ENCODE peak calls at places on chromosomes 1 and 21, in seven cellular contexts. One of them, this sample, is unnamed.

GRCh38 chr1:102851616-102852015 is 256.7 kb downstream of the COL11A1 start:
- DNase-seq in Panc1: no peak
- DNase-seq in AG09309: no peak
- DNase-seq in testis: no peak
- DNase-seq in A549: no peak
- DNase-seq in tibial nerve: no peak
- DNase-seq in fibroblast of mammary gland: no peak
- DNase-seq in this sample: no peak

GRCh38 chr1:3858231-3858981 is 1.1 kb downstream of the DFFB start:
- DNase-seq in A549: no peak
- DNase-seq in fibroblast of mammary gland: peak; percentile 28
- DNase-seq in tibial nerve: no peak
- DNase-seq in testis: no peak
- DNase-seq in AG09309: peak; percentile 3
- DNase-seq in Panc1: no peak
- DNase-seq in this sample: peak; percentile 21

GRCh38 chr1:246063013-246063616 is 444.0 kb downstream of the SMYD3 start:
- DNase-seq in A549: no peak
- DNase-seq in tibial nerve: no peak
- DNase-seq in testis: no peak
- DNase-seq in fibroblast of mammary gland: no peak
- DNase-seq in AG09309: no peak
- DNase-seq in Panc1: no peak
- DNase-seq in this sample: no peak

GRCh38 chr21:44793269-44794030 is 8.2 kb downstream of the UBE2G2 start:
- DNase-seq in A549: peak; percentile 72
- DNase-seq in tibial nerve: no peak
- DNase-seq in fibroblast of mammary gland: peak; percentile 66
- DNase-seq in testis: peak; percentile 59
- DNase-seq in Panc1: no peak
- DNase-seq in AG09309: peak; percentile 20
- DNase-seq in this sample: no peak

GRCh38 chr1:178819123-178819522 is 51.8 kb downstream of the ANGPTL1 start:
- DNase-seq in tibial nerve: no peak
- DNase-seq in A549: no peak
- DNase-seq in AG09309: no peak
- DNase-seq in testis: no peak
- DNase-seq in fibroblast of mammary gland: no peak
- DNase-seq in Panc1: no peak
- DNase-seq in this sample: no peak

GRCh38 chr1:58982259-58982998 is 198.6 kb upstream of the JUN start:
- DNase-seq in Panc1: no peak
- DNase-seq in AG09309: no peak
- DNase-seq in tibial nerve: peak; percentile 17
- DNase-seq in fibroblast of mammary gland: peak; percentile 62
- DNase-seq in A549: no peak
- DNase-seq in testis: no peak
- DNase-seq in this sample: peak; percentile 41

GRCh38 chr1:209621741-209622655 is 30.2 kb downstream of the LAMB3 start:
- DNase-seq in testis: peak; percentile 75
- DNase-seq in AG09309: no peak
- DNase-seq in fibroblast of mammary gland: no peak
- DNase-seq in tibial nerve: no peak
- DNase-seq in A549: no peak
- DNase-seq in Panc1: no peak
- DNase-seq in this sample: no peak

GRCh38 chr1:22702255-22702654 is 8.4 kb upstream of the EPHB2 start:
- DNase-seq in testis: no peak
- DNase-seq in tibial nerve: no peak
- DNase-seq in Panc1: no peak
- DNase-seq in A549: no peak
- DNase-seq in fibroblast of mammary gland: no peak
- DNase-seq in AG09309: no peak
- DNase-seq in this sample: no peak

GRCh38 chr1:231855966-231856365 is 229.4 kb downstream of the DISC1 start:
- DNase-seq in Panc1: no peak
- DNase-seq in A549: no peak
- DNase-seq in fibroblast of mammary gland: no peak
- DNase-seq in testis: no peak
- DNase-seq in tibial nerve: no peak
- DNase-seq in AG09309: no peak
- DNase-seq in this sample: no peak

GRCh38 chr1:73674945-73675561 is 522.9 kb downstream of the LRRIQ3 start:
- DNase-seq in Panc1: peak; percentile 4
- DNase-seq in fibroblast of mammary gland: peak; percentile 12
- DNase-seq in AG09309: no peak
- DNase-seq in tibial nerve: no peak
- DNase-seq in A549: no peak
- DNase-seq in testis: no peak
- DNase-seq in this sample: no peak

GRCh38 chr1:203769505-203770343 is 4.7 kb downstream of the LAX1 start:
- DNase-seq in testis: peak; percentile 48
- DNase-seq in AG09309: peak; percentile 72
- DNase-seq in Panc1: no peak
- DNase-seq in tibial nerve: peak; percentile 35
- DNase-seq in A549: peak; percentile 25
- DNase-seq in fibroblast of mammary gland: peak; percentile 93
- DNase-seq in this sample: peak; percentile 15

GRCh38 chr1:100928128-100928527 is 32.2 kb downstream of the SLC30A7 start:
- DNase-seq in fibroblast of mammary gland: peak; percentile 2
- DNase-seq in Panc1: no peak
- DNase-seq in testis: no peak
- DNase-seq in tibial nerve: no peak
- DNase-seq in A549: no peak
- DNase-seq in AG09309: no peak
- DNase-seq in this sample: no peak

GRCh38 chr1:156549831-156550230 is 22.5 kb downstream of the IQGAP3 start:
- DNase-seq in A549: no peak
- DNase-seq in tibial nerve: no peak
- DNase-seq in testis: no peak
- DNase-seq in fibroblast of mammary gland: no peak
- DNase-seq in AG09309: no peak
- DNase-seq in Panc1: no peak
- DNase-seq in this sample: no peak

GRCh38 chr1:11207898-11208611 is 18.9 kb downstream of the ANGPTL7 start:
- DNase-seq in AG09309: no peak
- DNase-seq in tibial nerve: peak; percentile 75
- DNase-seq in testis: peak; percentile 87
- DNase-seq in A549: no peak
- DNase-seq in Panc1: no peak
- DNase-seq in fibroblast of mammary gland: peak; percentile 6
- DNase-seq in this sample: no peak

GRCh38 chr1:211632808-211633522 is 42.5 kb downstream of the NEK2 start:
- DNase-seq in Panc1: no peak
- DNase-seq in fibroblast of mammary gland: peak; percentile 79
- DNase-seq in tibial nerve: no peak
- DNase-seq in A549: no peak
- DNase-seq in AG09309: peak; percentile 82
- DNase-seq in testis: peak; percentile 77
- DNase-seq in this sample: no peak

GRCh38 chr1:147163019-147163418 is 9.3 kb downstream of the PRKAB2 start:
- DNase-seq in AG09309: no peak
- DNase-seq in A549: no peak
- DNase-seq in Panc1: no peak
- DNase-seq in fibroblast of mammary gland: no peak
- DNase-seq in tibial nerve: no peak
- DNase-seq in testis: no peak
- DNase-seq in this sample: no peak

GRCh38 chr1:24443241-24443656 is 27.6 kb downstream of the NIPAL3 start:
- DNase-seq in tibial nerve: no peak
- DNase-seq in testis: peak; percentile 36
- DNase-seq in Panc1: no peak
- DNase-seq in AG09309: no peak
- DNase-seq in fibroblast of mammary gland: no peak
- DNase-seq in A549: no peak
- DNase-seq in this sample: peak; percentile 19

GRCh38 chr1:112337028-112337531 is 58.9 kb upstream of the CTTNBP2NL start:
- DNase-seq in A549: peak; percentile 44
- DNase-seq in fibroblast of mammary gland: peak; percentile 56
- DNase-seq in AG09309: no peak
- DNase-seq in testis: peak; percentile 65
- DNase-seq in tibial nerve: no peak
- DNase-seq in Panc1: peak; percentile 12
- DNase-seq in this sample: no peak

GRCh38 chr1:226128487-226129075 is 58.0 kb downstream of the ACBD3 start:
- DNase-seq in A549: no peak
- DNase-seq in Panc1: no peak
- DNase-seq in AG09309: no peak
- DNase-seq in fibroblast of mammary gland: peak; percentile 25
- DNase-seq in testis: no peak
- DNase-seq in tibial nerve: no peak
- DNase-seq in this sample: no peak

GRCh38 chr1:11488966-11489625 is 10.1 kb downstream of the DISP3 start:
- DNase-seq in Panc1: no peak
- DNase-seq in testis: no peak
- DNase-seq in A549: no peak
- DNase-seq in AG09309: no peak
- DNase-seq in fibroblast of mammary gland: no peak
- DNase-seq in tibial nerve: no peak
- DNase-seq in this sample: no peak

GRCh38 chr21:31352841-31353240 is 8.8 kb upstream of the TIAM1 start:
- DNase-seq in Panc1: no peak
- DNase-seq in fibroblast of mammary gland: no peak
- DNase-seq in AG09309: no peak
- DNase-seq in A549: no peak
- DNase-seq in testis: no peak
- DNase-seq in tibial nerve: no peak
- DNase-seq in this sample: no peak

GRCh38 chr21:32537569-32537881 is 47.8 kb downstream of the TCP10L start:
- DNase-seq in AG09309: no peak
- DNase-seq in testis: no peak
- DNase-seq in Panc1: no peak
- DNase-seq in tibial nerve: no peak
- DNase-seq in A549: no peak
- DNase-seq in fibroblast of mammary gland: no peak
- DNase-seq in this sample: no peak
- TF ChIP-seq CTCF in AG09309: no peak
- TF ChIP-seq CTCF in testis: no peak
- TF ChIP-seq CTCF in Panc1: no peak
- TF ChIP-seq CTCF in tibial nerve: no peak
- TF ChIP-seq CTCF in A549: no peak
- TF ChIP-seq CTCF in fibroblast of mammary gland: no peak
- TF ChIP-seq CTCF in this sample: no peak

GRCh38 chr1:118223426-118223825 is 38.4 kb upstream of the SPAG17 start:
- DNase-seq in fibroblast of mammary gland: peak; percentile 32
- DNase-seq in testis: peak; percentile 17
- DNase-seq in A549: no peak
- DNase-seq in tibial nerve: no peak
- DNase-seq in Panc1: no peak
- DNase-seq in AG09309: no peak
- DNase-seq in this sample: no peak
- TF ChIP-seq CTCF in fibroblast of mammary gland: peak; percentile 33
- TF ChIP-seq CTCF in testis: no peak
- TF ChIP-seq CTCF in A549: no peak
- TF ChIP-seq CTCF in tibial nerve: no peak
- TF ChIP-seq CTCF in Panc1: peak; percentile 15
- TF ChIP-seq CTCF in AG09309: peak; percentile 46
- TF ChIP-seq CTCF in this sample: peak; percentile 53

GRCh38 chr1:95916616-95917015 is 682.6 kb downstream of the RWDD3 start:
- DNase-seq in fibroblast of mammary gland: peak; percentile 28
- DNase-seq in A549: no peak
- DNase-seq in AG09309: no peak
- DNase-seq in Panc1: no peak
- DNase-seq in testis: no peak
- DNase-seq in tibial nerve: no peak
- DNase-seq in this sample: no peak
- TF ChIP-seq CTCF in fibroblast of mammary gland: peak; percentile 47
- TF ChIP-seq CTCF in A549: no peak
- TF ChIP-seq CTCF in AG09309: no peak
- TF ChIP-seq CTCF in Panc1: peak; percentile 21
- TF ChIP-seq CTCF in testis: no peak
- TF ChIP-seq CTCF in tibial nerve: no peak
- TF ChIP-seq CTCF in this sample: peak; percentile 44

DNA sequence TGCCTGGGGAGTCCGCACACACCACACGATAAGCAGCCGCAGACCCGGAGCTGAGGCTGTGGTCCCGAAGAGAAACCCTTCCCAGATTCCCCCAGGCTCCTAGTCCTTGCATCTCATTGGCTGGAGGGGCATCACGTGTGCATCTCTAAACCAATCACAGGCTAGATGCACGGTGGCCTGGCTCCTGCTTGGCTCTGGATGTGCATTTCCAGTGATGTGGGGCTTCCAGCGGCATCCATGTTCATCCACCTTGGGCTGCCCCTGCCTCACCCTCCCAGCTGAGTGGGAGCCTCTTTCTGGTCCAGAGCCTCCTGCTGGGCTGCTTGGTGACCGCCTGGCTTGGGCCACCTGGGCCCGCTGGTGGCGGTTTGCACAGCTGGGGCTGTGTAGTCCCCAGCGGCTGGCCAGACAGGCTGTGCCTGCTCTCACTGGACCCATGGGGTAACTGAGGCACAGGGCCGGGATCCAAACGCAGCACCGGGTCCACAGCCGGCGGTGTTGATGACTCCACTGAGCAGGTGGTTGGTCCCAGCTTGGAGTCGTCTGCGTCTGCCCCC is 41.1 kb downstream of the COL6A1 start:
- DNase-seq in tibial nerve: no peak
- DNase-seq in A549: peak; percentile 14
- DNase-seq in Panc1: no peak
- DNase-seq in fibroblast of mammary gland: peak; percentile 51
- DNase-seq in AG09309: no peak
- DNase-seq in testis: peak; percentile 81
- DNase-seq in this sample: no peak
- TF ChIP-seq CTCF in tibial nerve: no peak
- TF ChIP-seq CTCF in A549: no peak
- TF ChIP-seq CTCF in Panc1: no peak
- TF ChIP-seq CTCF in fibroblast of mammary gland: no peak
- TF ChIP-seq CTCF in AG09309: no peak
- TF ChIP-seq CTCF in testis: no peak
- TF ChIP-seq CTCF in this sample: no peak

GRCh38 chr1:228265167-228265566 is 57.3 kb downstream of the OBSCN start:
- DNase-seq in fibroblast of mammary gland: peak; percentile 30
- DNase-seq in Panc1: no peak
- DNase-seq in A549: no peak
- DNase-seq in testis: no peak
- DNase-seq in AG09309: peak; percentile 8
- DNase-seq in tibial nerve: no peak
- DNase-seq in this sample: no peak
- TF ChIP-seq CTCF in fibroblast of mammary gland: peak; percentile 39
- TF ChIP-seq CTCF in Panc1: peak; percentile 53
- TF ChIP-seq CTCF in A549: peak; percentile 33
- TF ChIP-seq CTCF in testis: no peak
- TF ChIP-seq CTCF in AG09309: peak; percentile 40
- TF ChIP-seq CTCF in tibial nerve: no peak
- TF ChIP-seq CTCF in this sample: peak; percentile 65